ENCODE peak calls at places on chromosomes 12 and 14, in four cellular contexts. I, F, A and G are unnamed samples.
A peak's percentile ranks its signal among the peaks of the same experiment; 100 is the strongest.

GRCh38 chr12:130018614-130019013 is 114.8 kb upstream of the TMEM132D start:
- DNase-seq in I (no peak), F (no peak), A (no peak), G (no peak)

GRCh38 chr12:53600490-53601295 is 25.5 kb downstream of the ATF7 start:
- DNase-seq in I (no peak), F (no peak), A (no peak), G (no peak)

GRCh38 chr14:41457393-41457792 is 149.3 kb upstream of the LRFN5 start:
- DNase-seq in A (no peak), I (no peak), F (no peak), G (no peak)

GRCh38 chr12:23795494-23795893 is 154.0 kb downstream of the SOX5 start:
- DNase-seq in I (no peak), A (no peak), F (peak; percentile 2), G (no peak)

GRCh38 chr14:103385994-103386491 is 828 bp downstream of the MARK3 start:
- DNase-seq in I (no peak), F (no peak), A (no peak), G (no peak)

GRCh38 chr12:12379831-12380730 is 23.2 kb downstream of the BORCS5 start:
- DNase-seq in F (no peak), A (no peak), I (no peak), G (no peak)

GRCh38 chr12:71538807-71539206 is 99.2 kb downstream of the LGR5 start:
- DNase-seq in F (no peak), I (no peak), A (no peak), G (no peak)

GRCh38 chr14:103707329-103708263 is 7.7 kb downstream of the XRCC3 start:
- DNase-seq in F (no peak), I (no peak), A (no peak), G (no peak)

GRCh38 chr14:96117101-96117897 is 78.1 kb downstream of the C14orf132 start:
- DNase-seq in A (no peak), F (no peak), I (no peak), G (no peak)

GRCh38 chr12:15001733-15002471 is 29.1 kb downstream of the PDE6H start:
- DNase-seq in F (peak; percentile 6), A (no peak), I (no peak), G (no peak)

GRCh38 chr12:125143491-125143890 is 78.3 kb downstream of the AACS start:
- DNase-seq in A (no peak), F (no peak), I (no peak), G (no peak)

GRCh38 chr12:11500222-11500860 is 105.0 kb upstream of the PRB2 start:
- DNase-seq in A (peak; percentile 56), I (no peak), F (peak; percentile 19), G (peak; percentile 49)

GRCh38 chr14:59407246-59407615 is 57.9 kb downstream of the GPR135 start:
- DNase-seq in F (peak; percentile 26), A (no peak), I (no peak), G (no peak)

GRCh38 chr14:61140872-61141271 is 140.3 kb downstream of the TMEM30B start:
- DNase-seq in F (no peak), I (no peak), A (no peak), G (no peak)

GRCh38 chr12:76552343-76552938 is 7.1 kb downstream of the OSBPL8 start:
- DNase-seq in A (no peak), I (no peak), F (no peak), G (no peak)

GRCh38 chr14:88518592-88519512 is 36.0 kb downstream of the PTPN21 start:
- DNase-seq in F (no peak), I (no peak), A (no peak), G (no peak)

GRCh38 chr12:117151195-117152031 is 38.9 kb downstream of the FBXO21 start:
- DNase-seq in A (peak; percentile 85), F (peak; percentile 39), I (no peak), G (peak; percentile 94)

GRCh38 chr12:43861847-43862150 is 25.9 kb downstream of the TMEM117 start:
- DNase-seq in A (no peak), F (no peak), I (no peak), G (no peak)

GRCh38 chr12:87687362-87687761 is 341.8 kb downstream of the C12orf50 start:
- DNase-seq in A (no peak), I (no peak), F (no peak), G (peak; percentile 50)

GRCh38 chr12:91171475-91171874 is 11.1 kb downstream of the DCN start:
- DNase-seq in A (no peak), F (no peak), I (no peak), G (no peak)

GRCh38 chr12:25811656-25812126 is 146.8 kb upstream of the RASSF8 start:
- DNase-seq in F (no peak), A (no peak), I (peak; percentile 52), G (peak; percentile 45)

GRCh38 chr12:117144599-117144998 is 45.4 kb upstream of the TESC start:
- DNase-seq in I (no peak), A (no peak), F (no peak), G (no peak)

GRCh38 chr12:113287146-113287898 is 47.6 kb downstream of the SLC8B1 start:
- DNase-seq in A (no peak), I (no peak), F (no peak), G (no peak)

GRCh38 chr12:113186033-113186365 is 478 bp downstream of the RITA1 start:
- DNase-seq in F (peak; percentile 31), A (no peak), I (no peak), G (no peak)

GRCh38 chr12:17954788-17955187 is 135.2 kb downstream of the RERGL start:
- DNase-seq in A (no peak), F (no peak), I (no peak), G (peak; percentile 23)

DNA sequence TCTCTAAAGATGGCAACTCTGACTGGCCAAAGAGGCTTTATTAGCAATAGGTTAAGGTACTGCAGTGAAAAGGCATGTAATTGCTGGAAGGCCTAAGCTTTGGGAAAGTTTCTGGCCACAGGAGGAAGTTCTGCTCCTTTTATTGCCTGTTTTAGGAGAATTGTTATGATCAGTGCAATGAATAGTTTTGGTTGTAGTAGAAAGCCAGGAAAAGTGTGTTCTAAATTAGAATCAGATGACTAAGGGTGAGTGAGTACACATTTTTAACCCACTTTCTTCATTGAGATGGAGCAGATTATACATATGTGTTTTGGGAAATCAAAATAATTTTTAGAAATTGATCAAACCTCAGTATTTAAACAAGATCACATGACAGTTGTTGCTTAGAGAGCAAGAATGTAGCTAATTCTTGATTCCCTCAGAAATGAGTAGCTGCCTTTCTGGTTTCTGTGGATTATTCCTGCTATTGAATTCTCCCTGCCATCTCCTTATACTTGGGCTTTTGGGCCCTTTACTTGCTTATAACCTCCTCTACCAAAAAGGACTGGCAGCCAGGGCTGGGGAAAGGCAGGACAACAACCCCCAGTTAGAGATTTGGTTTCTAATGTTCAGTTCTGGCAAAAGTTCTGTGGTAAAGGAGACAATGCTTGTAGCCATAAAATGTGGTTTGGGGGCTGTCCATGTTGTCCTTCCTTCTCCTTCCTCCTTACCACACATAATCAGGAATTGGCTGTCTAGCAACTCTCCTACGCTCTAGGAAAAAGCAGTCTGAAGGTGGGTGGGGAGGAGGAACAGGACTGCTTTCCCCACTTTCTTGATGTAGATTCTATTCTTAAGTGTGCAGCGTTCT is 217.1 kb downstream of the SLC38A4 start:
- DNase-seq in I (no peak), A (no peak), F (no peak), G (no peak)
- TF ChIP-seq CHD4 in I (no peak), A (no peak), F (no peak), G (no peak)

DNA sequence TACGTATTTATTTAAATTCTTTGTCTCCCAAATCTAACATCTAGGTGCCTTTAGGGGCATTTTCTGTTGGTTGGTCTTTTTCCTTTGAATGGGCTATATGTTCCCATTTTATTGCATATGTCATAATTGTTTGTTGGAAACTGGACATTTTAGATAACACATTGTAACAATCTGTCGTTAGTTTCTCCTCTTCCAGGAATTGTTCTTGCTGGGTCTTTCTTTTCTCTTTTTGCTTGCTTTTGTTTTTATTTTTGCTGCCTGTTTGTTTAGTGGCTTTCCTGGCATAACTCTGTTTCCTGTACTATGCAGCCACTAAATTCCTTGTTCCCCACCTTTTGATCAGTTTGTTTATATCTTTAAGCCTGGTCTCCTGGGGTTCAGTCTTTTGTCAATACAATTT is 244.3 kb upstream of the RTL1 start:
- DNase-seq in A (no peak), I (no peak), F (no peak), G (no peak)
- TF ChIP-seq ESRRA in A (no peak), I (no peak), F (no peak), G (no peak)

DNA sequence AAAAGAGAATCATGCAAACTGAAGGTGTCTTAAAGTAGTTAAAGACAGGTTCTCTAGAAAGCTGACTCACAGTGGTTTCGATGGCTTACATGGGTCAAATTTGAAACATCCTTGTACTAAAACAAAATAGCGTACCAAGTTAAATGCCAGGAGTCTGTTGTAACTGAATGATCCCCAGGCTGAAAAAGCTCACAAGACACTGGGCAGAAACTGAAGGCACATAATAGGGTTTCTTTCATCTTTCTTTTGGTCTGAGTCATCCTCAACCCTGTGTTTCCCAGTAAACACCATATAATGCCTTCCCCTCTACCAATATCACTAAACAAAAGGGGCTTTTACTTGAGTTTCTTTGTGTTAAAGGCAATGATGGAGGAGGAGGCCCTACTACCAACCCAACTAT is 12.8 kb downstream of the ZFYVE1 start:
- DNase-seq in F (no peak), A (no peak), I (peak; percentile 90), G (no peak)
- TF ChIP-seq CHD4 in F (no peak), A (no peak), I (no peak), G (no peak)

GRCh38 chr14:94867209-94867608 is 97.3 kb upstream of the GSC start:
- DNase-seq in A (no peak), F (no peak), I (no peak), G (no peak)

GRCh38 chr14:94863366-94863765 is 93.5 kb upstream of the GSC start:
- DNase-seq in A (no peak), F (no peak), I (no peak), G (no peak)

GRCh38 chr14:94864421-94865195 is 94.7 kb upstream of the GSC start:
- DNase-seq in I (no peak), A (no peak), F (no peak), G (no peak)

GRCh38 chr14:94867931-94868597 is 98.2 kb upstream of the GSC start:
- DNase-seq in A (no peak), F (no peak), I (no peak), G (no peak)
- TF ChIP-seq ESRRA in A (no peak), F (no peak), I (no peak), G (no peak)

GRCh38 chr12:78580296-78580695 is 284.3 kb upstream of the SYT1 start:
- DNase-seq in A (no peak), F (no peak), I (no peak), G (no peak)

GRCh38 chr12:78586790-78587189 is 277.8 kb upstream of the SYT1 start:
- DNase-seq in I (no peak), A (no peak), F (no peak), G (no peak)

GRCh38 chr12:78585132-78585531 is 279.4 kb upstream of the SYT1 start:
- DNase-seq in A (no peak), I (no peak), F (no peak), G (no peak)

GRCh38 chr12:78584695-78585094 is 279.9 kb upstream of the SYT1 start:
- DNase-seq in F (peak; percentile 6), A (no peak), I (no peak), G (no peak)
- TF ChIP-seq CHD4 in F (no peak), A (no peak), I (no peak), G (no peak)

DNA sequence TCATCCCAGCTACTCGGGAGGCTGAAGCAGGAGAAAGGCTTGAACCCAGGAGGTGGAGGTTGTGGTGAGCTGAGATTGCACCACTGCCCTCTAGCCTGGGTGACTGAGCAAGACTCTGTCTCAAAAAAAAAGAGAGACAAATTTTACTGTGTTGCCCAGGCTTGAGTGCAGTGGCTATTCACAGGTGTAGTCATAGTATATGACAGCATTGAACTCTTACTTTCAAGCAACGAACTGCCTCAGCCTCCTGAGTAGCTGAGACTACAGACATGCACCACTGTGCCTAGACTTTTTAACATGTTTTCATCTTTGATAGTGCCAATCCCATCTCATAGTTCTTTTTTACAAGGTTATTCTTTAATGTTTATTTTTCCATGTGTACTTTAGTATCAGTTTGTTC is 13.7 kb downstream of the ARID2 start:
- DNase-seq in I (no peak), F (no peak), A (no peak), G (no peak)
- TF ChIP-seq ESRRA in I (no peak), F (no peak), A (no peak), G (no peak)